ENCODE peak calls at places on chromosomes 16 and 17, in nine cellular contexts. A is prostate gland, E is stomach, B is HL-60, C is transverse colon, K is HepG2, Q is Panc1, F is SK-N-MC, H is H1. O is an unnamed sample.

GRCh38 chr17:81980752-81981239 is 3.4 kb downstream of the ASPSCR1 start:
- DNase-seq in A (no peak), E (no peak), B (no peak), C (no peak), K (no peak), Q (no peak), F (peak), H (no peak), O (no peak)

GRCh38 chr16:89552329-89552728 is 8.2 kb upstream of the RPL13 start:
- DNase-seq in A (no peak), E (no peak), B (no peak), C (no peak), K (no peak), Q (no peak), F (no peak), H (no peak), O (no peak)

GRCh38 chr16:11759163-11759834 is 16.6 kb upstream of the TXNDC11 start:
- DNase-seq in A (no peak), E (peak), B (no peak), C (peak), K (no peak), Q (no peak), F (no peak), H (no peak), O (no peak)

GRCh38 chr16:81645303-81645702 is 133.8 kb upstream of the PLCG2 start:
- DNase-seq in A (peak), E (no peak), B (no peak), C (peak), K (no peak), Q (no peak), F (no peak), H (no peak), O (no peak)

GRCh38 chr16:23994615-23995014 is 158.8 kb downstream of the PRKCB start:
- DNase-seq in A (no peak), E (no peak), B (no peak), C (no peak), K (no peak), Q (no peak), F (no peak), H (no peak), O (no peak)

GRCh38 chr17:57860414-57860999 is 10.7 kb upstream of the MRPS23 start:
- DNase-seq in A (no peak), E (no peak), B (no peak), C (no peak), K (no peak), Q (no peak), F (no peak), H (no peak), O (no peak)

GRCh38 chr17:28345420-28346198 is 10.0 kb downstream of the TNFAIP1 start:
- DNase-seq in A (no peak), E (peak), B (no peak), C (no peak), K (no peak), Q (no peak), F (no peak), H (no peak), O (no peak)

GRCh38 chr17:17196776-17197175 is 9.4 kb downstream of the PLD6 start:
- DNase-seq in A (no peak), E (no peak), B (no peak), C (no peak), K (no peak), Q (no peak), F (no peak), H (no peak), O (no peak)

GRCh38 chr16:3716831-3717234 is 491 bp downstream of the TRAP1 start:
- DNase-seq in A (no peak), E (no peak), B (peak), C (peak), K (no peak), Q (no peak), F (no peak), H (no peak), O (no peak)

GRCh38 chr17:57670769-57671545 is 74.1 kb downstream of the CCDC182 start:
- DNase-seq in A (no peak), E (no peak), B (no peak), C (no peak), K (no peak), Q (no peak), F (no peak), H (peak), O (peak)

GRCh38 chr17:72362466-72363335 is 241.9 kb downstream of the SOX9 start:
- DNase-seq in A (no peak), E (no peak), B (no peak), C (no peak), K (peak), Q (peak), F (no peak), H (no peak), O (no peak)

GRCh38 chr16:56493131-56493530 is 26.7 kb downstream of the BBS2 start:
- DNase-seq in A (no peak), E (no peak), B (no peak), C (no peak), K (peak), Q (no peak), F (no peak), H (no peak), O (no peak)

GRCh38 chr16:75424096-75424762 is 9.1 kb downstream of the CFDP1 start:
- DNase-seq in A (no peak), E (no peak), B (no peak), C (no peak), K (peak), Q (no peak), F (no peak), H (no peak), O (no peak)

GRCh38 chr17:78133971-78134898 is 3.7 kb downstream of the TMC8 start:
- DNase-seq in A (peak), E (peak), B (peak), C (peak), K (peak), Q (no peak), F (no peak), H (peak), O (no peak)

GRCh38 chr16:20857281-20857680 is 42.9 kb downstream of the DCUN1D3 start:
- DNase-seq in A (no peak), E (no peak), B (no peak), C (no peak), K (no peak), Q (no peak), F (no peak), H (no peak), O (no peak)

DNA sequence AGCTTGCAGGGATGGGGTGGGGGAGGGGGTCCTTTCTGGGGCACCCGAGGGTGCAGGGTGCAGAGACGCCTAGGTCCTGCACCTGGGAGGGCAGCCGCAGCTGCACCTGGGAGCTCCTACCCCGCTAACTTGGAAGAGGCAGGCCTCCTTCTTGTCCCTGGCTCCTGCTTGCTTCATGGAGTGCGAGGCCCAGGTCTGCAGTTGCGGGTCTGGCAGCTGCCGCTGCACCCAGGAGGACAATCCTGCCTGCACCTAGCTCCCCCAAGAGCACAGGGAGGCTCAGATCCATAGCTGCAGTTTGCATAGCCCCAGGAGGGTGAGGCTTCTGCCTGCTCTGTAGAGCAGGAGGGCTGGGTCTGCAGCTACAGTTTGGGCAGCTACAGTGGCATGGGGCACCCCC is 26.6 kb downstream of the GNGT2 start:
- DNase-seq in A (no peak), E (no peak), B (no peak), C (no peak), K (no peak), Q (no peak), F (no peak), H (no peak), O (no peak)
- TF ChIP-seq POLR2AphosphoS5 in A (no peak), E (no peak), B (no peak), C (no peak), K (no peak), Q (no peak), F (no peak), H (no peak), O (no peak)

DNA sequence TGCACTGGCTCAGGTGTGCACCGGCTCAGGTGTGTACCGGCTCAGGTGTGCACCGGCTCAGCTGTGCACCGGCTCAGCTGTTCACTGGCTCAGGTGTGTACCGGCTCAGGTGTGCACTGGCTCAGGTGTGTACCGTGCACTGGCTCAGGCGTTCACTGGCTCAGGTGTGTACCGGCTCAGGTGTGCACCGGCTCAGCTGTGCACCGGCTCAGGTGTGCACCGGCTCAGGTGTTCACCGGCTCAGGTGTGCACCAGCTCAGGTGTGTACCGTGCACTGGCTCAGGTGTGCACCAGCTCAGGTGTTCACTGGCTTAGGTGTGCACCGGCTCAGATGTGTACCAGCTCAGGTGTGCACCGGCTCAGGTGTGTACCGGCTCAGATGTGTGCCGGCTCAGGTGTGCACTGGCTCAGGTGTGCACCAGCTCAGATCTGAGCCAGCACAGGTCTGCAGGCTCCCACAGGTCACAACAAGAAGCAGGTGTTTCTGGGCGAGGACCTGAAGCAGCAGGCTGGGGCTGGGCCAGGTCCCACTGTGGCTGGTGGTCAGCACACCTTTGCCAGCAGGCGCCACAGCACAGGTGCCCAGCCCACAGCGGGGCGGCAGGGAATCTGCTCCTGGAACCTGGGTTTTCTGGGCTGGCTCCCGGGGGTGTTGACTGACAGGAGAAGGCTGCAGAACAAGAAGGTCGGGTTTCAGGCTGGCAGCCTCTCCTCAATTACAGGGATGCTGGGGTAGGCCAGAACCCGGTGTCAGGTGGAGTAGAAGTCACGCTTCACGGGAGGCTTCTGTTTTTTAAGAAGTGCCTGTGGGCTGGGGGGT is 17.2 kb downstream of the METRNL start:
- DNase-seq in A (peak), E (peak), B (no peak), C (peak), K (no peak), Q (no peak), F (no peak), H (no peak), O (no peak)
- H3K27ac ChIP-seq in A (no peak), E (no peak), B (no peak), C (no peak), K (no peak), Q (no peak), F (no peak), H (no peak), O (no peak)

DNA sequence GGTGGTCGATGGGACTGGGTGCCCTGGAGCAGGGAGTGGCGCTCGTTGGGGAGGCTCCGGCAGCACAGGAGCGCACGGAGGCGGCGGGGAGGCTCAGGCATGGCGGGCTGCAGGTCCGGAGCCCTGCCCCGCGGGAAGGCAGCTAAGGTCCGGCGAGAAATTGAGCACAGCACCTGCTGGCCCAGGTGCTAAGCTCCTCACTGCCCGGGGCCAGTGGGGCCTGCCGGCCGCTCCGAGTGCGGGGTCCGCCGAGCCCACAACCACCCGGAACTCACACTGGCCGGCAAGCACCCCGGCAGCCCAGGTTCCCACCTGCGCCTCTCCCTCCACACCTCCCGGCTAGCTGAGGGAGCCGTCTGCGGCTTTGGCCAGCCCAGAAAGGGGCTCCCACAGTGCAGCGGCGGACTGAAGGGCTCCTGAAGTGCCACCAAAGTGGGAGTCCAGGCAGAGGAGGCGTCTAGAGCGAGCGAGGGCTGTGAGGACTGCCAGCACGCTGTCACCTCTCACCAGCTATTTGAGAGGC is 88.8 kb upstream of the EEF2KMT start:
- DNase-seq in A (no peak), E (no peak), B (no peak), C (no peak), K (no peak), Q (no peak), F (no peak), H (no peak), O (no peak)
- TF ChIP-seq POLR2AphosphoS5 in A (no peak), E (no peak), B (no peak), C (no peak), K (no peak), Q (no peak), F (no peak), H (no peak), O (no peak)

GRCh38 chr17:5922476-5922875 is 147.7 kb upstream of the WSCD1 start:
- DNase-seq in A (no peak), E (no peak), B (no peak), C (no peak), K (no peak), Q (no peak), F (no peak), H (no peak), O (no peak)
- H3K27ac ChIP-seq in A (no peak), E (no peak), B (no peak), C (no peak), K (no peak), Q (no peak), F (no peak), H (no peak), O (no peak)

DNA sequence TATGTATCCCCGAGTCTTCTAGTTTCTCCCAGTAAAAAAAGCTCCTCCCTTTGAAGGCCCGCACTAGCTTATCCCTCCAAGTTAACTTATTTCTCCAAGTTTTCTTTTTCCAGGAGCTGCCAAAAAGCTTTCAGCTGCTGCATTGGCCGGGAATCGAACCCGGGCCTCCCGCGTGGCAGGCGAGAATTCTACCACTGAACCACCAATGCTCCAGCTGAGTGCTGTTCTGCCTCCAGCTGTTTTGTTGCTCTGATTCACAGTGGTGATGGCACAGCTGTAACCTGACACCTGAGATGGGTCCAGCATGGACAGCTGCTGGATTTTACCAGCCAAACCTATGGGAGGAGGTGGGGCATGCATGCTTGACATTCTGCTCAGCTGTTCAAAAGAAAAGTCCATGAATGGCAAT is 22.1 kb downstream of the VAC14 start:
- DNase-seq in A (peak), E (no peak), B (no peak), C (peak), K (peak), Q (no peak), F (no peak), H (peak), O (peak)
- TF ChIP-seq POLR2AphosphoS5 in A (peak), E (peak), B (no peak), C (no peak), K (peak), Q (no peak), F (peak), H (peak), O (peak)

GRCh38 chr16:70419384-70420327 is 19.2 kb downstream of the ST3GAL2 start:
- DNase-seq in A (no peak), E (no peak), B (peak), C (no peak), K (no peak), Q (no peak), F (no peak), H (no peak), O (no peak)
- H3K27ac ChIP-seq in A (no peak), E (no peak), B (peak), C (no peak), K (peak), Q (peak), F (no peak), H (no peak), O (no peak)

O was measured in esophagus muscularis mucosa.